ENCODE peak calls at places on chromosomes 5 and 9, in four cellular contexts. C is HCT116, M is MM.1S, S is GM10248. J is an unnamed sample.

GRCh38 chr5:176994460-176995121 is 12.0 kb downstream of the UIMC1 start:
- DNase-seq in C (no peak), M (peak), S (peak), J (no peak)

GRCh38 chr9:119709431-119709830 is 340.2 kb upstream of the BRINP1 start:
- DNase-seq in C (no peak), M (no peak), S (no peak), J (no peak)

GRCh38 chr5:15704397-15704947 is 204.5 kb downstream of the FBXL7 start:
- DNase-seq in C (no peak), M (no peak), S (no peak), J (no peak)

GRCh38 chr5:58077966-58078365 is 381.9 kb downstream of the PLK2 start:
- DNase-seq in C (no peak), M (no peak), S (no peak), J (no peak)

GRCh38 chr9:27888661-27889295 is 315.5 kb upstream of the C9orf72 start:
- DNase-seq in C (peak), M (peak), S (peak), J (peak)

GRCh38 chr5:148805323-148806290 is 20.8 kb upstream of the ADRB2 start:
- DNase-seq in C (no peak), M (no peak), S (peak), J (no peak)

GRCh38 chr5:175709276-175709781 is 51.5 kb downstream of the HRH2 start:
- DNase-seq in C (no peak), M (peak), S (no peak), J (no peak)

GRCh38 chr9:22307013-22307711 is 139.5 kb upstream of the DMRTA1 start:
- DNase-seq in C (peak), M (peak), S (no peak), J (peak)

GRCh38 chr9:22084336-22085035 is 75.4 kb upstream of the CDKN2B start:
- DNase-seq in C (peak), M (no peak), S (no peak), J (no peak)

GRCh38 chr5:14032944-14033343 is 88.5 kb upstream of the DNAH5 start:
- DNase-seq in C (peak), M (no peak), S (no peak), J (no peak)

GRCh38 chr5:67935908-67936573 is 279.5 kb upstream of the PIK3R1 start:
- DNase-seq in C (no peak), M (no peak), S (no peak), J (no peak)

GRCh38 chr9:136726631-136727191 is 14.3 kb downstream of the DIPK1B start:
- DNase-seq in C (no peak), M (peak), S (peak), J (peak)

GRCh38 chr5:135139397-135140134 is 105.5 kb upstream of the PITX1 start:
- DNase-seq in C (peak), M (no peak), S (no peak), J (no peak)

GRCh38 chr5:117590944-117591343 is 1016.3 kb upstream of the SEMA6A start:
- DNase-seq in C (peak), M (peak), S (peak), J (no peak)

GRCh38 chr9:7042124-7042523 is 284.4 kb downstream of the KDM4C start:
- DNase-seq in C (no peak), M (no peak), S (no peak), J (no peak)

GRCh38 chr9:132487351-132487791 is 77.4 kb downstream of the CFAP77 start:
- DNase-seq in C (no peak), M (no peak), S (no peak), J (no peak)

GRCh38 chr9:109520475-109521132 is 22.5 kb upstream of the PTPN3 start:
- DNase-seq in C (peak), M (peak), S (peak), J (peak)

GRCh38 chr5:127373858-127374491 is 83.4 kb downstream of the MEGF10 start:
- DNase-seq in C (no peak), M (no peak), S (no peak), J (no peak)

GRCh38 chr5:139147743-139148079 is 50.5 kb downstream of the SIL1 start:
- DNase-seq in C (no peak), M (no peak), S (no peak), J (peak)

DNA sequence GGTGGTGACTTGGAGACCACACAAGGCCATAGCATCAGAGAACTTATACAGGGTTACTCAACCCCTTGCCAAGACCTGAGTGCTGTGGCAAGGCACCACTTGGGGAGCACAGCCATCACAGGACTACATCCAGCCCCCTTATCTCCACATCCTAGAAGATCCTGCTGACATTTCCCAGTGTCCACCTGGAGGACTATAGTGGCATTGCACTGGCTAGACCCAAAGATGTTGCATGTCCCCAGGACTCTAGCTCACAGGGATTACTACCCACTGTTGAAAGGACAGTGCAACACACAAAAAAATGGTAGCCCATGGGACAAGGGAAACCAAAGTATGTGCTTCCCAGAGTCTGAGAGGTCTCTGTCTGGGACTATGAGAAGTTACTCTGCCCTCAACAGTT is 411.1 kb upstream of the NUDT12 start:
- DNase-seq in C (no peak), M (no peak), S (no peak), J (no peak)
- TF ChIP-seq CTCF in C (peak), M (peak), S (no peak), J (no peak)

GRCh38 chr9:69151506-69151905 is 22.6 kb upstream of the TJP2 start:
- DNase-seq in C (no peak), M (no peak), S (no peak), J (no peak)

GRCh38 chr9:69147041-69147834 is 26.8 kb upstream of the TJP2 start:
- DNase-seq in C (no peak), M (no peak), S (no peak), J (no peak)

GRCh38 chr9:69145148-69145547 is 28.9 kb upstream of the TJP2 start:
- DNase-seq in C (no peak), M (no peak), S (no peak), J (no peak)

GRCh38 chr9:69153707-69154521 is 20.2 kb upstream of the TJP2 start:
- DNase-seq in C (no peak), M (no peak), S (no peak), J (no peak)

DNA sequence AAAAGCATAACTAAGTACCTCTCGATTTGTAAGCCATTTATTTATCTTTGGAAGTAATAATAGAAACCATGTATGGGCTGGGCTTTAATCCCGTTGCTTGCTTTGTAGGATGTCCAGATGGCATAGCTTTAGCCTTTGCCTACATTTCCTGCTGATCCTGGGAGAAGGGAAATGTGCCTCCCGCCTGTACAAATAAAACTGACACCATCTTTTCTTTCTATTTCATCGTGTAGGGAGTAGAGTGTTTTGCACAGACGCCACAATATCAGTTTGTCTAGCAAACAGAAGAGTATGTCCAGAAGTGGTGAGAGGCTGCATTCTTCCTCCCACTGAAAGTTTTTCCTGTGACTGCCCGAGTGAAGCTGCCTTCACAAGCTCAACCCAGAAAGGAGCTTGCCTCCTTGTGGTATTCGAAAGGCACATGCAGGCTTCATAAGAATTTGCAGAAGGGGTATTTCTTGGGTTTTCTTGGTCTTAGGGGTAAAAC is 24.7 kb upstream of the TJP2 start:
- DNase-seq in C (no peak), M (no peak), S (no peak), J (peak)
- TF ChIP-seq CTCF in C (no peak), M (no peak), S (no peak), J (no peak)

GRCh38 chr5:130871346-130872086 is 293.5 kb downstream of the HINT1 start:
- DNase-seq in C (peak), M (peak), S (peak), J (no peak)
- TF ChIP-seq CTCF in C (peak), M (peak), S (peak), J (peak)

DNA sequence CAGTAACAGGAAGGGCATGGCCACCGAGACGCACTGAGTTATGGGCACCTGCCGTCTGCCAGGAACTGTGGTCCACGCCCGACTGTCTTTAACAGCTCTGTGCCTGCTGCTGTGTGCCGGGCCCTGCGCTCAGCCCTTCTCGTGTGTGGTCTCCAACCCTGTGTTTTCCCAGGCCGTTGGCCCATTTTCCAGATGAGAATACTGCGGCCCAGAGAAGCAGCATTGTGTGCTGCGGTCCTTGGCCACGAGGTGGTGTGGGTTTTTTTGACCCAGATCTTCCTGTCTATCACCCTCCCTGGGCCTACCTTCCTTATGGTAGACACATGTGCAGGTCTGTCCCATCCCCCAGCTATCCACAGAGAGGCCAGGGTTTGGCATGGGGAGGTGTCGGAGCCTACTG is 47.0 kb downstream of the RXRA start:
- DNase-seq in C (no peak), M (no peak), S (no peak), J (no peak)
- TF ChIP-seq CTCF in C (no peak), M (no peak), S (no peak), J (no peak)

DNA sequence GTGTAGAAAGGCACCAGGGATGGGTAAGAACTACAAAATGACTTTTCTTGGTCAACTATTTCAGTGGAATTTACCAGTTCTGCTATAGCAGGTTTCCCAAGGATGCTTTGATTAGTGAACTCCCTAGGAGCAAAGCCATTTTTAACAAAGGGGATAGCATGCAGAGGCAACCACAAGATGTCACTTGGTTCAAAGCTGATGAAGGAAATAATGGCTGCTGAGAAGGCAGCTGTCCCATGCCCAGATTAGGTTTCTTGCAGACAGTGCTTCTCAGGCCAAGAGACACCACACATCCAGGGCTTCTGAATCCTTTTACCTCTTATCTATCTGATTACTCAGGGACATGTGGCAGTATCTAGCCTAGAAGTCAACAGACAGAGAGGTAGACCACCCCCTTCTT is 192.6 kb downstream of the DOCK8 start:
- DNase-seq in C (no peak), M (no peak), S (no peak), J (no peak)
- TF ChIP-seq CTCF in C (no peak), M (no peak), S (no peak), J (no peak)

DNA sequence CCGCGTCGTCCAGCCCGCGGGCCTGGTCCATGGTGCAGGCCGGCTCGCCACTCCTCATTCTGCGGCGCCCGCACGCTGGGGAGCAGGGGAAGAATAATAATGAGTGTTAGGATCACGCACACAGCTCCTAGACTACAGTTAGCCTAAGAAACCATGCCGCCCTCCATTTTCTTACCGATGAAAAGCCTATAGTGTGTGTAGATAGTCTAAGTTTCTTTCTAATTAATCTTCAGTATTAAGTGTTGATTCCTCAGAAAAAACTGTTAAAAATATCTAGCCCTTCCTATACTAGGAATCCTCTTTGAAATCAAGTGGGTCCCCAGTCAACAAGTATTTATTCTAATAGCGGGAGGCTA is 9.3 kb downstream of the ZBED3 start:
- DNase-seq in C (no peak), M (no peak), S (no peak), J (no peak)
- TF ChIP-seq CTCF in C (no peak), M (no peak), S (no peak), J (no peak)

GRCh38 chr5:43041131-43041668 is 1.1 kb upstream of the ANXA2R start:
- DNase-seq in C (no peak), M (no peak), S (no peak), J (no peak)

GRCh38 chr5:43043400-43043756 is 3.3 kb upstream of the ANXA2R start:
- DNase-seq in C (no peak), M (no peak), S (no peak), J (no peak)

GRCh38 chr5:43041669-43042175 is 1.6 kb upstream of the ANXA2R start:
- DNase-seq in C (no peak), M (peak), S (no peak), J (no peak)

GRCh38 chr5:43042626-43043399 is 2.7 kb upstream of the ANXA2R start:
- DNase-seq in C (peak), M (peak), S (peak), J (no peak)

DNA sequence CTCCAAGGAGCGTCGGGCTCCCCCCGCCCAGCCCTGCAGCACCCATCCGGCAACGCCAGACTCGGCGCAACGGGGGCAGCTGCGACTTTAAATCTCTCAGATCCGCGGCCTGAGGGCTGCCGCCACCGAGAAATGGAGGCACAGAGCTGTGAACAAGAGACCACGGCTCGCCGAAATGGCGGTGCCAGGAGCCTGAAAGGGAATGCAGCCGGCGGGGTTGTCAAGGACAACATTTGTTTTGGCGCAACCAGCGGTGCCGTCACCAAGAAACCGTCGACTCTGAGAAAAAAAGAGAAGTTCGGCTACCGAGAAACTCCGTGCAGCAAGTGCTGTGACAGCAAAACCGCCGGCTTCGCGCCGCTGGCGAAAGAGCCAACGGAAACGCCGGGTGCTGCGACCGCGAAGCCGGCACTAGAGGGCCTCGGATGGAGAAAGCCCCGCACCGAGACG is 2.1 kb upstream of the ANXA2R start:
- DNase-seq in C (peak), M (peak), S (peak), J (no peak)
- TF ChIP-seq CTCF in C (peak), M (peak), S (peak), J (peak)

DNA sequence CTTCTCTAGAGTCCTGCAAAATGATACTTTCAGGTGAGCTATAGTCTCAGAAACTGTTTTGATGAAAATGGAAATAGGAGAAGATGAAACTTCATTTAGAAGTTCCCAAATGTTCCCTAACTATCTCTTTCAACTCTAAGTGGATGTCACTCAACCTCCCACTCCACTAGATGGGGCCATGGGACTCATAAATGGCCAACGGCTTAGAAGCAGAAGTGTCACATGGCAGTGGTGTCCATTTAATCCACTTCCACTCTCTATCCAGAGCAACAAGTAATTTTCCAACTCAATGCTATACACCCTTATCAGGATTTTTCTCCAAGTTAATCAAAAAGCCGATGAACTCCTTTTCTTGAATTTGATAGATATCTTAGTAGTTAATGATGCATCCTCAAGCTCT is 295.7 kb downstream of the EDIL3 start:
- DNase-seq in C (peak), M (peak), S (no peak), J (peak)
- TF ChIP-seq CTCF in C (peak), M (peak), S (no peak), J (peak)

DNA sequence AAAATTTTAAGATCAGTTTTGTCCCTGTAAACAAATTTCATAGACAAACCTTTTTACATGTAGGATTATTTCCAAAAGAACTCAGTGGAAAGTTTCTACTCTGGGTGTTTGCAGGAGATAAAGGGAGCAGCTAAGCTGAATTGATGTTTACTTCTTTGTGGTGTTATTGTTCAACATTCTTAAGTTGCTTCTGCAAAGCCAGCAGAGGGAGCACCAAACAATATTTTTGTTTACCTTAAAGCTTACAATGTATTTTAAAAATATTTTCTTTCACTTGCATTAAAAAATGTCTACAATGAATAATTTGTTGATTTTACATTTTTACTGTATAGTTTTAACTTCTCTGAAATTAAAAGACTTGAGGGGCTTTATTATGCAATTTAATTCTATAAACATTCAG is 135.5 kb downstream of the ATG10 start:
- DNase-seq in C (no peak), M (peak), S (no peak), J (peak)
- TF ChIP-seq CTCF in C (peak), M (peak), S (peak), J (peak)